ENCODE peak calls at places on chromosomes 16 and 17, in ten cellular contexts. R, K, W, S, V, N, J, U, X and A are unnamed samples.

GRCh38 chr17:31313982-31314787 is at the start of gene EVI2B:
- DNase-seq in S (peak; percentile 51), J (peak; percentile 72), U (no peak), R (no peak), W (no peak), N (peak; percentile 67), K (no peak), X (no peak), V (no peak), A (no peak)

GRCh38 chr17:59365383-59365981 is 34.0 kb downstream of the YPEL2 start:
- DNase-seq in V (no peak), K (no peak), R (peak; percentile 82), U (no peak), W (no peak), N (no peak), J (no peak), X (no peak), S (no peak), A (no peak)

GRCh38 chr17:67050476-67051154 is 6.3 kb downstream of the CACNG1 start:
- DNase-seq in N (no peak), R (no peak), U (no peak), W (no peak), V (no peak), S (no peak), X (no peak), K (no peak), J (no peak), A (no peak)

GRCh38 chr17:73228748-73229236 is 32.9 kb downstream of the CPSF4L start:
- DNase-seq in W (peak; percentile 38), S (no peak), X (peak; percentile 20), V (peak; percentile 77), N (peak; percentile 88), R (peak; percentile 70), U (no peak), K (no peak), J (peak; percentile 87), A (peak; percentile 62)

GRCh38 chr16:86874141-86874540 is 295.8 kb downstream of the FOXL1 start:
- DNase-seq in W (peak; percentile 26), N (no peak), R (peak; percentile 93), V (no peak), U (no peak), K (no peak), S (no peak), X (peak; percentile 41), J (peak; percentile 48), A (no peak)

GRCh38 chr17:46772013-46772878 is 46.2 kb downstream of the WNT3 start:
- DNase-seq in R (peak; percentile 97), U (peak; percentile 72), J (peak; percentile 55), S (no peak), N (no peak), X (no peak), V (peak; percentile 41), K (no peak), W (no peak), A (no peak)

GRCh38 chr16:66381585-66382170 is 15.2 kb downstream of the CDH5 start:
- DNase-seq in R (no peak), N (no peak), S (no peak), X (no peak), U (no peak), W (no peak), V (no peak), J (no peak), K (no peak), A (no peak)

GRCh38 chr17:31374083-31374447 is 17.4 kb upstream of the RAB11FIP4 start:
- DNase-seq in V (no peak), U (no peak), S (no peak), J (no peak), X (no peak), W (no peak), N (no peak), R (no peak), K (no peak), A (no peak)

GRCh38 chr16:74720579-74720978 is 19.9 kb upstream of the MLKL start:
- DNase-seq in U (no peak), V (no peak), N (no peak), S (no peak), X (no peak), W (no peak), R (no peak), J (no peak), K (no peak), A (no peak)

GRCh38 chr17:28888832-28889231 is 8.7 kb downstream of the FLOT2 start:
- DNase-seq in X (no peak), J (no peak), V (no peak), U (no peak), S (no peak), R (no peak), K (no peak), N (no peak), W (no peak), A (no peak)

GRCh38 chr16:86984286-86984685 is 332.9 kb downstream of the C16orf95 start:
- DNase-seq in U (no peak), K (no peak), V (no peak), W (no peak), S (no peak), R (no peak), X (no peak), N (no peak), J (no peak), A (no peak)

GRCh38 chr17:45332989-45333701 is 16.3 kb upstream of the MAP3K14 start:
- DNase-seq in V (no peak), K (no peak), J (peak; percentile 55), N (peak; percentile 45), W (no peak), X (peak; percentile 52), R (peak; percentile 51), U (no peak), S (no peak), A (no peak)

GRCh38 chr17:61669522-61669921 is 78.5 kb upstream of the NACA2 start:
- DNase-seq in J (no peak), U (no peak), W (no peak), S (no peak), R (no peak), K (no peak), X (no peak), V (no peak), N (no peak), A (no peak)

GRCh38 chr17:5585814-5586558 is 1.7 kb upstream of the NLRP1 start:
- DNase-seq in K (no peak), J (peak; percentile 49), R (peak; percentile 61), W (no peak), N (peak; percentile 15), X (no peak), U (no peak), V (no peak), S (peak; percentile 32), A (no peak)

GRCh38 chr17:72301887-72302286 is 181.1 kb downstream of the SOX9 start:
- DNase-seq in R (no peak), J (no peak), X (no peak), K (no peak), N (no peak), U (no peak), W (no peak), S (no peak), V (no peak), A (no peak)

GRCh38 chr16:69338557-69339288 is 641 bp downstream of the COG8 start:
- DNase-seq in X (no peak), W (no peak), R (no peak), V (no peak), S (no peak), U (no peak), J (no peak), N (no peak), K (no peak), A (peak; percentile 64)